ENCODE peak calls at places on chromosome 13, in seven cellular contexts. One of them, this sample, is unnamed.
A peak's percentile ranks its signal among the peaks of the same experiment; 100 is the strongest.

GRCh38 chr13:99540530-99540929 is 39.3 kb downstream of the TM9SF2 start:
- DNase-seq in naive B cell: no peak
- DNase-seq in dorsolateral prefrontal cortex: no peak
- DNase-seq in stromal cell of bone marrow: no peak
- DNase-seq in omental fat pad: no peak
- DNase-seq in stimulated activated CD4-positive, alpha-beta T cell treated with anti-CD3 and anti-CD28 coated beads, Interleukin-15, amount 100 ng/mL, for 1 hour: no peak
- DNase-seq in progenitor cell of endocrine pancreas: no peak
- DNase-seq in this sample: no peak

GRCh38 chr13:78604782-78605611 is 1.6 kb upstream of the POU4F1 start:
- DNase-seq in naive B cell: no peak
- DNase-seq in dorsolateral prefrontal cortex: no peak
- DNase-seq in stromal cell of bone marrow: no peak
- DNase-seq in omental fat pad: no peak
- DNase-seq in stimulated activated CD4-positive, alpha-beta T cell treated with anti-CD3 and anti-CD28 coated beads, Interleukin-15, amount 100 ng/mL, for 1 hour: no peak
- DNase-seq in progenitor cell of endocrine pancreas: no peak
- DNase-seq in this sample: no peak

GRCh38 chr13:59391696-59392095 is 772.0 kb downstream of the DIAPH3 start:
- DNase-seq in naive B cell: peak; percentile 26
- DNase-seq in dorsolateral prefrontal cortex: no peak
- DNase-seq in stromal cell of bone marrow: peak; percentile 51
- DNase-seq in omental fat pad: no peak
- DNase-seq in stimulated activated CD4-positive, alpha-beta T cell treated with anti-CD3 and anti-CD28 coated beads, Interleukin-15, amount 100 ng/mL, for 1 hour: no peak
- DNase-seq in progenitor cell of endocrine pancreas: peak; percentile 26
- DNase-seq in this sample: no peak

GRCh38 chr13:110250258-110250891 is 56.6 kb downstream of the COL4A1 start:
- DNase-seq in naive B cell: no peak
- DNase-seq in dorsolateral prefrontal cortex: no peak
- DNase-seq in stromal cell of bone marrow: peak; percentile 86
- DNase-seq in omental fat pad: peak; percentile 42
- DNase-seq in stimulated activated CD4-positive, alpha-beta T cell treated with anti-CD3 and anti-CD28 coated beads, Interleukin-15, amount 100 ng/mL, for 1 hour: no peak
- DNase-seq in progenitor cell of endocrine pancreas: no peak
- DNase-seq in this sample: no peak

GRCh38 chr13:38819053-38819452 is 132.2 kb downstream of the FREM2 start:
- DNase-seq in naive B cell: no peak
- DNase-seq in dorsolateral prefrontal cortex: peak; percentile 35
- DNase-seq in stromal cell of bone marrow: no peak
- DNase-seq in omental fat pad: no peak
- DNase-seq in stimulated activated CD4-positive, alpha-beta T cell treated with anti-CD3 and anti-CD28 coated beads, Interleukin-15, amount 100 ng/mL, for 1 hour: no peak
- DNase-seq in progenitor cell of endocrine pancreas: no peak
- DNase-seq in this sample: no peak

GRCh38 chr13:83498486-83499190 is 383.6 kb downstream of the SLITRK1 start:
- DNase-seq in naive B cell: no peak
- DNase-seq in dorsolateral prefrontal cortex: no peak
- DNase-seq in stromal cell of bone marrow: peak; percentile 27
- DNase-seq in omental fat pad: no peak
- DNase-seq in stimulated activated CD4-positive, alpha-beta T cell treated with anti-CD3 and anti-CD28 coated beads, Interleukin-15, amount 100 ng/mL, for 1 hour: no peak
- DNase-seq in progenitor cell of endocrine pancreas: no peak
- DNase-seq in this sample: no peak

GRCh38 chr13:51923983-51924539 is 62.3 kb downstream of the CCDC70 start:
- DNase-seq in naive B cell: no peak
- DNase-seq in dorsolateral prefrontal cortex: no peak
- DNase-seq in stromal cell of bone marrow: no peak
- DNase-seq in omental fat pad: no peak
- DNase-seq in stimulated activated CD4-positive, alpha-beta T cell treated with anti-CD3 and anti-CD28 coated beads, Interleukin-15, amount 100 ng/mL, for 1 hour: no peak
- DNase-seq in progenitor cell of endocrine pancreas: no peak
- DNase-seq in this sample: no peak

GRCh38 chr13:33776510-33776909 is 41.4 kb upstream of the RFC3 start:
- DNase-seq in naive B cell: no peak
- DNase-seq in dorsolateral prefrontal cortex: no peak
- DNase-seq in stromal cell of bone marrow: no peak
- DNase-seq in omental fat pad: no peak
- DNase-seq in stimulated activated CD4-positive, alpha-beta T cell treated with anti-CD3 and anti-CD28 coated beads, Interleukin-15, amount 100 ng/mL, for 1 hour: no peak
- DNase-seq in progenitor cell of endocrine pancreas: no peak
- DNase-seq in this sample: no peak

GRCh38 chr13:113792236-113792770 is 33.3 kb downstream of the TMEM255B start:
- DNase-seq in naive B cell: no peak
- DNase-seq in dorsolateral prefrontal cortex: no peak
- DNase-seq in stromal cell of bone marrow: no peak
- DNase-seq in omental fat pad: peak; percentile 6
- DNase-seq in stimulated activated CD4-positive, alpha-beta T cell treated with anti-CD3 and anti-CD28 coated beads, Interleukin-15, amount 100 ng/mL, for 1 hour: no peak
- DNase-seq in progenitor cell of endocrine pancreas: no peak
- DNase-seq in this sample: no peak

GRCh38 chr13:100789481-100789880 is 114.9 kb upstream of the TMTC4 start:
- DNase-seq in naive B cell: no peak
- DNase-seq in dorsolateral prefrontal cortex: peak; percentile 61
- DNase-seq in stromal cell of bone marrow: peak; percentile 9
- DNase-seq in omental fat pad: no peak
- DNase-seq in stimulated activated CD4-positive, alpha-beta T cell treated with anti-CD3 and anti-CD28 coated beads, Interleukin-15, amount 100 ng/mL, for 1 hour: no peak
- DNase-seq in progenitor cell of endocrine pancreas: no peak
- DNase-seq in this sample: no peak

GRCh38 chr13:49021953-49022352 is 46.2 kb downstream of the FNDC3A start:
- DNase-seq in naive B cell: no peak
- DNase-seq in dorsolateral prefrontal cortex: no peak
- DNase-seq in stromal cell of bone marrow: no peak
- DNase-seq in omental fat pad: no peak
- DNase-seq in stimulated activated CD4-positive, alpha-beta T cell treated with anti-CD3 and anti-CD28 coated beads, Interleukin-15, amount 100 ng/mL, for 1 hour: no peak
- DNase-seq in progenitor cell of endocrine pancreas: no peak
- DNase-seq in this sample: no peak

GRCh38 chr13:22828081-22828480 is 352.7 kb upstream of the SGCG start:
- DNase-seq in naive B cell: no peak
- DNase-seq in dorsolateral prefrontal cortex: no peak
- DNase-seq in stromal cell of bone marrow: no peak
- DNase-seq in omental fat pad: no peak
- DNase-seq in stimulated activated CD4-positive, alpha-beta T cell treated with anti-CD3 and anti-CD28 coated beads, Interleukin-15, amount 100 ng/mL, for 1 hour: no peak
- DNase-seq in progenitor cell of endocrine pancreas: no peak
- DNase-seq in this sample: no peak

GRCh38 chr13:110825516-110825915 is 89.4 kb downstream of the ANKRD10 start:
- DNase-seq in naive B cell: no peak
- DNase-seq in dorsolateral prefrontal cortex: no peak
- DNase-seq in stromal cell of bone marrow: no peak
- DNase-seq in omental fat pad: no peak
- DNase-seq in stimulated activated CD4-positive, alpha-beta T cell treated with anti-CD3 and anti-CD28 coated beads, Interleukin-15, amount 100 ng/mL, for 1 hour: no peak
- DNase-seq in progenitor cell of endocrine pancreas: no peak
- DNase-seq in this sample: no peak

GRCh38 chr13:20178156-20178555 is 14.6 kb downstream of the GJB2 start:
- DNase-seq in naive B cell: no peak
- DNase-seq in dorsolateral prefrontal cortex: no peak
- DNase-seq in stromal cell of bone marrow: no peak
- DNase-seq in omental fat pad: no peak
- DNase-seq in stimulated activated CD4-positive, alpha-beta T cell treated with anti-CD3 and anti-CD28 coated beads, Interleukin-15, amount 100 ng/mL, for 1 hour: no peak
- DNase-seq in progenitor cell of endocrine pancreas: no peak
- DNase-seq in this sample: no peak

GRCh38 chr13:77002590-77003190 is 10.8 kb downstream of the CLN5 start:
- DNase-seq in naive B cell: no peak
- DNase-seq in dorsolateral prefrontal cortex: no peak
- DNase-seq in stromal cell of bone marrow: no peak
- DNase-seq in omental fat pad: no peak
- DNase-seq in stimulated activated CD4-positive, alpha-beta T cell treated with anti-CD3 and anti-CD28 coated beads, Interleukin-15, amount 100 ng/mL, for 1 hour: no peak
- DNase-seq in progenitor cell of endocrine pancreas: no peak
- DNase-seq in this sample: no peak

GRCh38 chr13:98775844-98776598 is 23.5 kb upstream of the SLC15A1 start:
- DNase-seq in naive B cell: no peak
- DNase-seq in dorsolateral prefrontal cortex: no peak
- DNase-seq in stromal cell of bone marrow: no peak
- DNase-seq in omental fat pad: no peak
- DNase-seq in stimulated activated CD4-positive, alpha-beta T cell treated with anti-CD3 and anti-CD28 coated beads, Interleukin-15, amount 100 ng/mL, for 1 hour: no peak
- DNase-seq in progenitor cell of endocrine pancreas: no peak
- DNase-seq in this sample: no peak

GRCh38 chr13:28528848-28529247 is 33.9 kb upstream of the FLT1 start:
- DNase-seq in naive B cell: no peak
- DNase-seq in dorsolateral prefrontal cortex: no peak
- DNase-seq in stromal cell of bone marrow: no peak
- DNase-seq in omental fat pad: no peak
- DNase-seq in stimulated activated CD4-positive, alpha-beta T cell treated with anti-CD3 and anti-CD28 coated beads, Interleukin-15, amount 100 ng/mL, for 1 hour: no peak
- DNase-seq in progenitor cell of endocrine pancreas: no peak
- DNase-seq in this sample: no peak

GRCh38 chr13:20231839-20232555 is at the start of gene GJB6:
- DNase-seq in naive B cell: peak; percentile 14
- DNase-seq in dorsolateral prefrontal cortex: no peak
- DNase-seq in stromal cell of bone marrow: no peak
- DNase-seq in omental fat pad: no peak
- DNase-seq in stimulated activated CD4-positive, alpha-beta T cell treated with anti-CD3 and anti-CD28 coated beads, Interleukin-15, amount 100 ng/mL, for 1 hour: peak; percentile 16
- DNase-seq in progenitor cell of endocrine pancreas: peak; percentile 25
- DNase-seq in this sample: no peak

GRCh38 chr13:31067416-31068118 is 94.1 kb downstream of the HSPH1 start:
- DNase-seq in naive B cell: no peak
- DNase-seq in dorsolateral prefrontal cortex: no peak
- DNase-seq in stromal cell of bone marrow: peak; percentile 71
- DNase-seq in omental fat pad: no peak
- DNase-seq in stimulated activated CD4-positive, alpha-beta T cell treated with anti-CD3 and anti-CD28 coated beads, Interleukin-15, amount 100 ng/mL, for 1 hour: no peak
- DNase-seq in progenitor cell of endocrine pancreas: no peak
- DNase-seq in this sample: no peak

GRCh38 chr13:43953370-43953769 is 73.7 kb downstream of the LACC1 start:
- DNase-seq in naive B cell: no peak
- DNase-seq in dorsolateral prefrontal cortex: no peak
- DNase-seq in stromal cell of bone marrow: no peak
- DNase-seq in omental fat pad: no peak
- DNase-seq in stimulated activated CD4-positive, alpha-beta T cell treated with anti-CD3 and anti-CD28 coated beads, Interleukin-15, amount 100 ng/mL, for 1 hour: no peak
- DNase-seq in progenitor cell of endocrine pancreas: no peak
- DNase-seq in this sample: no peak

GRCh38 chr13:39347926-39348901 is 254.8 kb downstream of the LHFPL6 start:
- DNase-seq in naive B cell: no peak
- DNase-seq in dorsolateral prefrontal cortex: no peak
- DNase-seq in stromal cell of bone marrow: no peak
- DNase-seq in omental fat pad: no peak
- DNase-seq in stimulated activated CD4-positive, alpha-beta T cell treated with anti-CD3 and anti-CD28 coated beads, Interleukin-15, amount 100 ng/mL, for 1 hour: no peak
- DNase-seq in progenitor cell of endocrine pancreas: no peak
- DNase-seq in this sample: no peak